ENCODE peak calls at places on chromosomes 12 and 14, in seven cellular contexts. Q, C, F, B, L, M and J are unnamed samples.

GRCh38 chr12:106429636-106430035 is 72.1 kb downstream of the POLR3B start:
- DNase-seq in Q (no peak), C (no peak), F (no peak), B (no peak), L (no peak), M (no peak), J (no peak)

GRCh38 chr14:106372870-106373657 is 846.7 kb downstream of the TMEM121 start:
- DNase-seq in Q (peak; percentile 78), C (peak; percentile 7), F (no peak), B (no peak), L (peak; percentile 42), M (peak; percentile 81), J (peak; percentile 76)

GRCh38 chr12:1515428-1515827 is 79.0 kb downstream of the FBXL14 start:
- DNase-seq in Q (no peak), C (no peak), F (no peak), B (no peak), L (no peak), M (no peak), J (no peak)

GRCh38 chr12:6766651-6767300 is 613 bp downstream of the PTMS start:
- DNase-seq in Q (peak; percentile 65), C (no peak), F (no peak), B (no peak), L (peak; percentile 44), M (peak; percentile 86), J (peak; percentile 54)

GRCh38 chr14:96929969-96930368 is 132.8 kb downstream of the VRK1 start:
- DNase-seq in Q (no peak), C (no peak), F (no peak), B (no peak), L (no peak), M (no peak), J (no peak)

GRCh38 chr14:92105845-92106094 is 612 bp downstream of the ATXN3 start:
- DNase-seq in Q (no peak), C (no peak), F (no peak), B (no peak), L (peak; percentile 5), M (no peak), J (peak; percentile 5)

GRCh38 chr14:44966601-44967336 is 4.8 kb downstream of the TOGARAM1 start:
- DNase-seq in Q (no peak), C (no peak), F (no peak), B (no peak), L (no peak), M (no peak), J (no peak)

GRCh38 chr14:57979376-57980048 is 113.6 kb upstream of the SLC35F4 start:
- DNase-seq in Q (no peak), C (no peak), F (no peak), B (no peak), L (no peak), M (no peak), J (no peak)

GRCh38 chr14:103518416-103519042 is 4.1 kb downstream of the CKB start:
- DNase-seq in Q (peak; percentile 69), C (no peak), F (no peak), B (no peak), L (peak; percentile 51), M (peak; percentile 92), J (peak; percentile 94)

GRCh38 chr12:132185698-132186097 is 41.4 kb downstream of the NOC4L start:
- DNase-seq in Q (no peak), C (no peak), F (no peak), B (no peak), L (no peak), M (no peak), J (no peak)
- TF ChIP-seq JUND in Q (no peak), C (no peak), F (no peak), B (no peak), L (no peak), M (no peak), J (no peak)

DNA sequence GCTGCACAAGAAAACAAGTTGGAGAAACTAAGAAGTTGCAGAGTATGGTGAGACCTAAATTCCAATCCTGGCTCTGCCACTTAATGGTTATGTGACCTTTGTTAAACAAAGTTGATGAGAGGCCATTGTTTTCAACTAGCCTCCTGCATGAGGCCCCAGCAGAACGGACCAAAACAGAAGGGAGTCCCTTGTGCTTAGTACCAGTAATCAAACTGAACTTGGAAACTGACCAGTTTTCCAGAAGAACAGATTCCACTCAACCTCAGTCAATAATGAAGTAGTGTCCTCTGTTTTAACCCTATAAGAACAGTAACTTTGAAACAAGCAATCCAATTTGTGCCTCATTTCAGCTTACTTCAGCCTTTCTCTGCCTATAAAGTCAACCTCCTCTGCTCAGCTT is 69.9 kb downstream of the C12orf56 start:
- DNase-seq in Q (no peak), C (no peak), F (no peak), B (no peak), L (no peak), M (no peak), J (no peak)
- TF ChIP-seq JUND in Q (no peak), C (no peak), F (no peak), B (no peak), L (no peak), M (no peak), J (no peak)

GRCh38 chr12:57176846-57177245 is 29.4 kb upstream of the LRP1-AS start:
- DNase-seq in Q (no peak), C (no peak), F (no peak), B (no peak), L (no peak), M (no peak), J (no peak)

GRCh38 chr12:57177354-57177753 is 29.9 kb upstream of the LRP1-AS start:
- DNase-seq in Q (no peak), C (no peak), F (no peak), B (no peak), L (no peak), M (no peak), J (no peak)

GRCh38 chr12:57178213-57178612 is 30.8 kb upstream of the LRP1-AS start:
- DNase-seq in Q (peak; percentile 44), C (no peak), F (no peak), B (no peak), L (no peak), M (no peak), J (peak; percentile 29)

GRCh38 chr12:57175428-57176138 is 28.2 kb upstream of the LRP1-AS start:
- DNase-seq in Q (peak; percentile 88), C (peak; percentile 73), F (peak; percentile 50), B (no peak), L (peak; percentile 39), M (peak; percentile 92), J (peak; percentile 84)

DNA sequence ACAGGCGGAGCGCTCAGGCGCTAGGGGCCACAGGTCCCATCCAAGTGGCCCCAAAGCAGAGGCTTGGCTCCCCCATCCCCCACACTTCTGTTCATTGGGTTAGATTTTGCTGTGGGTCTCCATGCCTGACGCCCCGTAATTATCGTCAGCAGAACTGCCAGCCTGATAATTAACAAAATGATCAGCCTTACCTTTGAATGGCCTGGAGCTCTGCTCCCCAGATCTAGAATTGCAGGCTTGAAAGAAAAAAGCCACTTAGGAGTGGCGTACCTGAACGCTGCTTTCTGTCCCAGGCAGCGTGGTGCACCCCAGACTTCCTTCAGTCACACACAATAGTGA is 28.7 kb upstream of the LRP1-AS start:
- DNase-seq in Q (no peak), C (no peak), F (no peak), B (no peak), L (no peak), M (no peak), J (no peak)
- TF ChIP-seq JUND in Q (no peak), C (no peak), F (no peak), B (no peak), L (no peak), M (no peak), J (no peak)

GRCh38 chr12:53098982-53099651 is 1.6 kb downstream of the IGFBP6 start:
- DNase-seq in Q (peak; percentile 96), C (peak; percentile 89), F (peak; percentile 65), B (no peak), L (peak; percentile 91), M (peak; percentile 90), J (peak; percentile 92)
- TF ChIP-seq JUND in Q (peak; percentile 91), C (no peak), F (peak; percentile 87), B (no peak), L (no peak), M (peak; percentile 72), J (no peak)

DNA sequence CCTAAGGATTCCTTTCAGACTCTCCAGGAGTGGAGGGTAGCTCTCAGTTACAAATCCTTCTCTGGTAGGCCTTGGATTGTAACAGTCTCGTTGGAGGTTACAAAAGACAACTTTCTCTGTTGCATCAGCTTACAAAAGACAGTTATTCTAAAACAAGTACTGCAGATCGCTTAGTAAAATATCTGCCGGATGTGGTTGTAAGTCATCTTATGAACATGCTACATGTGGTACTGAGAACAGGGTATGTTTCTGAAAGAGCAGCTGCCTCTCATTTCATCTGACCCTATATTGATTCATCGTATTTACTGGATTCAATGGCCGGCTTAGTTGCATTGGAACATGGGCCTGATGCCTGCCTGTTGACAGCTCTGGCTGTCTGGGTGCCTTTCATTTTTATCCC is 157.4 kb downstream of the PTCSC3 start:
- DNase-seq in Q (no peak), C (no peak), F (no peak), B (no peak), L (no peak), M (no peak), J (no peak)
- TF ChIP-seq JUND in Q (no peak), C (no peak), F (no peak), B (no peak), L (no peak), M (no peak), J (no peak)